ENCODE peak calls at places on chromosomes 12 and 14, in seven cellular contexts. L is CD8-positive, alpha-beta memory T cell; W is foreskin fibroblast; R is choroid plexus epithelial cell; X is CD4-positive, alpha-beta memory T cell; D is thoracic aorta; B is neuronal stem cell. T is an unnamed sample.

GRCh38 chr14:90453401-90453951 is 56.6 kb downstream of the CALM1 start:
- DNase-seq in L (no peak), W (no peak), R (peak), X (no peak), D (no peak), B (no peak), T (no peak)

GRCh38 chr12:117208811-117209455 is 18.7 kb upstream of the FBXO21 start:
- DNase-seq in L (no peak), W (no peak), R (no peak), X (no peak), D (no peak), B (no peak), T (no peak)

GRCh38 chr12:97680751-97681150 is 218.1 kb downstream of the RMST start:
- DNase-seq in L (no peak), W (no peak), R (no peak), X (no peak), D (no peak), B (no peak), T (no peak)

GRCh38 chr12:60070541-60070940 is 474.7 kb downstream of the SLC16A7 start:
- DNase-seq in L (no peak), W (no peak), R (peak), X (no peak), D (no peak), B (no peak), T (no peak)

GRCh38 chr12:1927751-1928351 is 9.4 kb upstream of the CACNA2D4 start:
- DNase-seq in L (no peak), W (peak), R (no peak), X (no peak), D (no peak), B (no peak), T (no peak)

GRCh38 chr12:127025545-127025944 is 1241.4 kb upstream of the TMEM132C start:
- DNase-seq in L (no peak), W (peak), R (peak), X (no peak), D (no peak), B (no peak), T (no peak)

GRCh38 chr12:24714237-24714636 is 234.7 kb downstream of the BCAT1 start:
- DNase-seq in L (no peak), W (no peak), R (no peak), X (no peak), D (no peak), B (no peak), T (no peak)

GRCh38 chr12:93743999-93744689 is 67.0 kb downstream of the CRADD start:
- DNase-seq in L (no peak), W (no peak), R (no peak), X (no peak), D (no peak), B (no peak), T (no peak)

GRCh38 chr12:131941116-131941986 is 8.4 kb upstream of the EP400 start:
- DNase-seq in L (no peak), W (no peak), R (no peak), X (no peak), D (no peak), B (no peak), T (no peak)

GRCh38 chr14:34718750-34719304 is 4.4 kb upstream of the CFL2 start:
- DNase-seq in L (no peak), W (peak), R (peak), X (no peak), D (no peak), B (no peak), T (no peak)

GRCh38 chr14:100783630-100784321 is 42.1 kb upstream of the MEG3 start:
- DNase-seq in L (no peak), W (no peak), R (no peak), X (no peak), D (no peak), B (peak), T (no peak)

GRCh38 chr12:68998036-68998435 is 65.1 kb upstream of the CPM start:
- DNase-seq in L (no peak), W (no peak), R (no peak), X (no peak), D (no peak), B (no peak), T (no peak)

GRCh38 chr14:85558505-85558904 is 28.6 kb downstream of the FLRT2 start:
- DNase-seq in L (no peak), W (no peak), R (no peak), X (no peak), D (no peak), B (no peak), T (no peak)

GRCh38 chr12:69388371-69388770 is 28.8 kb downstream of the YEATS4 start:
- DNase-seq in L (no peak), W (peak), R (peak), X (no peak), D (no peak), B (no peak), T (no peak)

GRCh38 chr12:120470150-120470817 is 736 bp upstream of the SRSF9 start:
- DNase-seq in L (no peak), W (peak), R (peak), X (no peak), D (no peak), B (peak), T (peak)

GRCh38 chr14:93133476-93133875 is 17.8 kb upstream of the ITPK1 start:
- DNase-seq in L (no peak), W (peak), R (peak), X (no peak), D (no peak), B (no peak), T (no peak)

GRCh38 chr12:67354322-67354721 is 85.2 kb downstream of the CAND1 start:
- DNase-seq in L (no peak), W (peak), R (peak), X (no peak), D (no peak), B (no peak), T (no peak)

GRCh38 chr12:55188974-55189556 is 31.8 kb upstream of the OR10A7 start:
- DNase-seq in L (peak), W (peak), R (peak), X (peak), D (no peak), B (peak), T (peak)

GRCh38 chr12:89693639-89694202 is 14.9 kb downstream of the ATP2B1 start:
- DNase-seq in L (no peak), W (no peak), R (no peak), X (no peak), D (no peak), B (no peak), T (no peak)

GRCh38 chr14:100103261-100104005 is 38.2 kb downstream of the EVL start:
- DNase-seq in L (no peak), W (peak), R (peak), X (no peak), D (no peak), B (no peak), T (no peak)

GRCh38 chr12:119177724-119178380 is 879 bp upstream of the HSPB8 start:
- DNase-seq in L (no peak), W (no peak), R (no peak), X (no peak), D (no peak), B (no peak), T (no peak)

GRCh38 chr14:37579250-37579649 is 15.8 kb downstream of the FOXA1 start:
- DNase-seq in L (no peak), W (no peak), R (no peak), X (no peak), D (no peak), B (no peak), T (no peak)

GRCh38 chr12:86484473-86484872 is 228.3 kb upstream of the MGAT4C start:
- DNase-seq in L (no peak), W (no peak), R (no peak), X (no peak), D (no peak), B (no peak), T (no peak)

DNA sequence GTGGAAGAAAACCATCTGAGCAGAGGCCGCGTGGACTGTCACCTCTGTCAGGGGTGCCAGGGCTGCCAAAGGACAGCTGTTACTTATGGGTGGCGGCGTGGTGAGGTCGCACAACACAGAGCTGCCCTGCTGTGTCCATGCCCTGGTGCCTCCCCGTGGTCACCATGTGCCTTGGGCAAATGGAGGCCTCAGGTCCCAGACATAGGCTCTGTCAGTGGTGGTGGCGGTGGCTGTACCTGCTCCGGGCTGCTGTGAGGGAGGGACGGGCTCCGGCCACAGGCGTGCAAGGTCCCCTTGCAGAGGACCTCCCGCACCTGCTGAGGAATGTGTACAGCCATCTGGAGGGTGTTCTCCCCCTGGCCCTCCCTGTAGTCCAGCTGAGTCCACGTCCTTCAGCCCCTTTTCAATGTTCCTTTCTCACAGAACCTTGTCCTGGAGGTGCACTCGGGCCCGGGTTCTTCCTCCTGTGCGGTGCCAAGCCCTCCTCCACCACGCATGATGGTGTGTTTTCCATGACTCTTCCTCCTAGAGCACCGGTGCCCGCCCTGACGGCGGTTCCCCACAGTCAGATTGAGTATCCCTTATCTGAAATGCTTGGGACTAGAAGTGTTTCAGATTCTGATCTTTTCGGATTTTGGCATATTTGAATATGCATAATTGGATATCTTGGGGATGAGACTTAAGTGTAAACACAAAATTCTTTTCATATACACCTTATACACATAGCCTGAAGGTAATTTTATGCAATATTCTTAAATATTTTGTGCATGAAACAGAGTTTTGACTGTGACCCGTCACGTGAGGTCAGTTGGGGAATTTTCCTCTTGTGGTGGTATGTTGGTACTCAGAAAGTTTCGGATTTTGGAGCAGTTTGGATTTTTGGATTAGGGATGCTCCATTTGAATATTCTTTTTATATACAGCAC is 49.8 kb downstream of the TRAF3 start:
- DNase-seq in L (no peak), W (no peak), R (no peak), X (no peak), D (no peak), B (no peak), T (no peak)
- H3K4me3 ChIP-seq in L (no peak), W (no peak), R (no peak), X (no peak), D (no peak), B (no peak), T (no peak)

GRCh38 chr12:65728348-65728912 is 95.9 kb upstream of the HMGA2 start:
- DNase-seq in L (no peak), W (no peak), R (no peak), X (no peak), D (no peak), B (no peak), T (no peak)
- H3K4me3 ChIP-seq in L (no peak), W (peak), R (peak), X (no peak), D (no peak), B (peak), T (no peak)

GRCh38 chr12:77232045-77232444 is 166.7 kb upstream of the E2F7 start:
- DNase-seq in L (no peak), W (peak), R (peak), X (no peak), D (no peak), B (no peak), T (no peak)

GRCh38 chr12:77226398-77226797 is 161.0 kb upstream of the E2F7 start:
- DNase-seq in L (no peak), W (no peak), R (no peak), X (no peak), D (no peak), B (no peak), T (no peak)

GRCh38 chr12:77228376-77228775 is 163.0 kb upstream of the E2F7 start:
- DNase-seq in L (no peak), W (no peak), R (no peak), X (no peak), D (no peak), B (no peak), T (no peak)

GRCh38 chr12:77231548-77231947 is 166.2 kb upstream of the E2F7 start:
- DNase-seq in L (no peak), W (peak), R (peak), X (no peak), D (no peak), B (no peak), T (no peak)

GRCh38 chr12:77229640-77230442 is 164.5 kb upstream of the E2F7 start:
- DNase-seq in L (no peak), W (no peak), R (peak), X (no peak), D (no peak), B (no peak), T (no peak)
- H3K4me3 ChIP-seq in L (no peak), W (no peak), R (no peak), X (no peak), D (peak), B (no peak), T (no peak)

GRCh38 chr12:104741072-104741471 is 217.0 kb downstream of the SLC41A2 start:
- DNase-seq in L (no peak), W (no peak), R (no peak), X (no peak), D (no peak), B (no peak), T (no peak)
- H3K4me3 ChIP-seq in L (peak), W (no peak), R (no peak), X (peak), D (no peak), B (no peak), T (no peak)

T was measured in CD8-positive, alpha-beta T cell.